ENCODE peak calls at places on chromosomes 5 and 9, in six cellular contexts. R is ascending aorta, V is gastrocnemius medialis, J is IMR-90, H is A549, I is hepatocyte. D is an unnamed sample.
A peak's percentile ranks its signal among the peaks of the same experiment; 100 is the strongest.

GRCh38 chr5:1159774-1160406 is 41.5 kb upstream of the SLC6A19 start:
- DNase-seq in J (no peak), I (no peak), V (no peak), H (no peak), R (no peak), D (no peak)

GRCh38 chr5:41270423-41271251 is 57.3 kb upstream of the C6 start:
- DNase-seq in J (peak; percentile 76), H (peak; percentile 66), R (no peak), V (no peak), I (peak; percentile 68), D (peak; percentile 91)

GRCh38 chr5:54659651-54660050 is 142.1 kb downstream of the SNX18 start:
- DNase-seq in J (peak; percentile 42), V (no peak), R (no peak), I (no peak), H (no peak), D (no peak)

GRCh38 chr9:70113403-70114022 is 69.9 kb downstream of the MAMDC2 start:
- DNase-seq in R (no peak), J (peak; percentile 72), H (peak; percentile 64), I (peak; percentile 67), V (no peak), D (peak; percentile 57)

GRCh38 chr5:73887688-73888087 is 261.7 kb downstream of the ARHGEF28 start:
- DNase-seq in V (no peak), H (no peak), I (no peak), J (no peak), R (no peak), D (no peak)

GRCh38 chr5:142748568-142749249 is 21.5 kb upstream of the ARHGAP26 start:
- DNase-seq in I (peak; percentile 33), H (peak; percentile 44), R (no peak), V (peak; percentile 11), J (no peak), D (peak; percentile 57)

GRCh38 chr5:135878156-135878620 is 17.5 kb downstream of the IL9 start:
- DNase-seq in H (no peak), J (no peak), I (no peak), V (peak; percentile 67), R (no peak), D (no peak)

GRCh38 chr9:124450931-124451661 is 845 bp downstream of the ADGRD2 start:
- DNase-seq in I (no peak), V (no peak), J (no peak), R (no peak), H (no peak), D (no peak)

GRCh38 chr5:10563940-10564837 is at the start of gene ANKRD33B:
- DNase-seq in J (peak; percentile 63), H (peak; percentile 77), R (no peak), V (no peak), I (peak; percentile 76), D (peak; percentile 71)

GRCh38 chr9:107827884-107828283 is 338.3 kb upstream of the KLF4 start:
- DNase-seq in V (no peak), J (no peak), I (no peak), R (no peak), H (no peak), D (no peak)

GRCh38 chr9:2704504-2704903 is 12.8 kb upstream of the KCNV2 start:
- DNase-seq in J (no peak), H (no peak), V (no peak), I (no peak), R (no peak), D (no peak)

GRCh38 chr5:39709032-39709431 is 284.3 kb upstream of the DAB2 start:
- DNase-seq in H (no peak), I (no peak), J (no peak), V (no peak), R (no peak), D (no peak)

GRCh38 chr5:30768061-30768460 is 425.4 kb upstream of the CDH6 start:
- DNase-seq in J (peak; percentile 40), H (no peak), R (no peak), I (no peak), V (no peak), D (no peak)

GRCh38 chr5:32711693-32712462 is 757 bp downstream of the NPR3 start:
- DNase-seq in J (peak; percentile 49), V (no peak), H (peak; percentile 52), I (no peak), R (no peak), D (no peak)

GRCh38 chr9:112753725-112754124 is 3.2 kb downstream of the SNX30 start:
- DNase-seq in V (no peak), J (peak; percentile 94), H (no peak), I (peak; percentile 57), R (no peak), D (no peak)

GRCh38 chr5:82586176-82586575 is 308.0 kb upstream of the RPS23 start:
- DNase-seq in J (no peak), V (no peak), R (no peak), H (no peak), I (peak; percentile 16), D (peak; percentile 19)

GRCh38 chr5:65771266-65771665 is 49.3 kb downstream of the NLN start:
- DNase-seq in H (no peak), V (no peak), R (no peak), J (no peak), I (no peak), D (no peak)

GRCh38 chr9:133495327-133496293 is 16.7 kb upstream of the SLC2A6 start:
- DNase-seq in J (no peak), I (no peak), V (no peak), H (no peak), R (no peak), D (no peak)

GRCh38 chr9:130661461-130662098 is 2.8 kb upstream of the PRDM12 start:
- DNase-seq in V (no peak), I (no peak), H (no peak), R (no peak), J (no peak), D (no peak)

GRCh38 chr9:128588581-128589233 is 36.3 kb downstream of the SPTAN1 start:
- DNase-seq in I (no peak), R (no peak), J (no peak), H (no peak), V (no peak), D (no peak)

GRCh38 chr5:151708126-151708525 is 21.4 kb upstream of the SPARC start:
- DNase-seq in H (no peak), J (no peak), R (no peak), I (no peak), V (no peak), D (no peak)

GRCh38 chr5:174699131-174699530 is 25.3 kb upstream of the MSX2 start:
- DNase-seq in V (no peak), R (no peak), I (no peak), J (no peak), H (no peak), D (no peak)

GRCh38 chr5:174692982-174693422 is 31.4 kb upstream of the MSX2 start:
- DNase-seq in J (no peak), R (no peak), I (peak; percentile 79), V (no peak), H (no peak), D (peak; percentile 81)

GRCh38 chr5:174692381-174692780 is 32.0 kb upstream of the MSX2 start:
- DNase-seq in H (no peak), R (no peak), I (no peak), V (no peak), J (no peak), D (no peak)

GRCh38 chr5:174693697-174694400 is 30.5 kb upstream of the MSX2 start:
- DNase-seq in H (peak; percentile 37), I (peak; percentile 62), R (no peak), J (no peak), V (no peak), D (no peak)

GRCh38 chr5:174698156-174698555 is 26.2 kb upstream of the MSX2 start:
- DNase-seq in H (no peak), R (no peak), I (no peak), J (no peak), V (no peak), D (no peak)
- TF ChIP-seq CTCF in H (no peak), R (no peak), I (peak; percentile 16), J (no peak), V (no peak), D (no peak)

GRCh38 chr5:88820581-88820980 is 62.4 kb downstream of the MEF2C start:
- DNase-seq in H (no peak), V (no peak), R (no peak), I (no peak), J (no peak), D (no peak)
- H3K4me3 ChIP-seq in H (no peak overlapping the region), V (no peak overlapping the region), R (no peak overlapping the region), I (no peak overlapping the region), J (no peak overlapping the region), D (no peak overlapping the region)

GRCh38 chr5:157944938-157945337 is 86.0 kb upstream of the CLINT1 start:
- DNase-seq in I (no peak), J (no peak), V (no peak), R (no peak), H (no peak), D (no peak)
- H3K27ac ChIP-seq in I (no peak overlapping the region), J (no peak overlapping the region), V (no peak overlapping the region), R (no peak overlapping the region), H (no peak overlapping the region), D (peak overlapping the region; percentile 37)

GRCh38 chr5:179870403-179870903 is 11.8 kb upstream of the MRNIP start:
- DNase-seq in R (no peak), I (peak; percentile 65), V (peak; percentile 65), H (peak; percentile 65), J (peak; percentile 52), D (peak; percentile 98)
- TF ChIP-seq CTCF in R (no peak), I (peak; percentile 23), V (no peak), H (peak; percentile 30), J (peak; percentile 43), D (no peak)

GRCh38 chr9:121738391-121738790 is 87.0 kb downstream of the DAB2IP start:
- DNase-seq in I (no peak), J (no peak), H (no peak), R (no peak), V (no peak), D (no peak)
- H3K4me3 ChIP-seq in I (no peak overlapping the region), J (no peak overlapping the region), H (no peak overlapping the region), R (no peak overlapping the region), V (no peak overlapping the region), D (no peak overlapping the region)

GRCh38 chr5:131654309-131654708 is 19.3 kb upstream of the RAPGEF6 start:
- DNase-seq in V (no peak), J (no peak), H (no peak), R (no peak), I (no peak), D (no peak)
- H3K27ac ChIP-seq in V (no peak overlapping the region), J (no peak overlapping the region), H (no peak overlapping the region), R (no peak overlapping the region), I (no peak overlapping the region), D (no peak overlapping the region)

GRCh38 chr9:19102631-19103345 is at the start of gene HAUS6:
- DNase-seq in R (peak; percentile 83), V (peak; percentile 95), H (peak; percentile 97), I (peak; percentile 98), J (peak; percentile 96), D (peak; percentile 99)
- TF ChIP-seq CTCF in R (peak; percentile 69), V (peak; percentile 79), H (no peak), I (peak; percentile 9), J (peak; percentile 45), D (peak; percentile 44)

DNA sequence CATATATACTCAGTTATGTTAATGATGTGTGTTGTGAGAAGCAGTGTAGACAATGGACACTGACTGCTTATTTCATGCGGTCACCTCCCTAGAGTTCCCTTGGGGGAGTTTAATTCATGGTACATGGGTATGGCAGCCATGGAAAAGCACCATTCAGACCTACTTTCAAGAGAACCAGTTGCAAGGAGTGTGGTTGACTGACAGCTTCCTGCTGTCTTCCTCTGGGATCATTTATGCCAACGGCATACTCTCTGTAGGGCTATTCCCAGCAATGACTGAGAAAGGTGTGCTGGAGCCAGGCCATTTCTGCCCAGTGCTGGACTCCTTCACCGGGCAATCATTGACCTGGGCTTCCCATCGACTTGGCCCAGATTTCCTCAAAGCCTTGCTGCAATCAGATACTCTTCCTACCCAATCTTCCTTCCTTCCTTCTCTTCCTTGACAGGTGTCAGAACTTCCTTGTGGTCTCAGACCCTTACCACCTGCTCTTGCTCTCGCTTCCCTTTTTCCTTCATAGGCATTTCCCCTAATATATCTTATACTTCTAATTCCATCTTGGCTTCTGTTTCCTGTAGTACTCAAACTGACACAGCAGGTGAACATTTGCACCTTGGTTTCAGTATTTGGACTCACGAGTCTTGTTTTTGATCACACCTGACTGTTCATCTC is 3.4 kb upstream of the CLINT1 start:
- DNase-seq in H (no peak), R (no peak), J (no peak), I (no peak), V (no peak), D (no peak)
- H3K4me3 ChIP-seq in H (no peak overlapping the region), R (no peak overlapping the region), J (no peak overlapping the region), I (no peak overlapping the region), V (no peak overlapping the region), D (no peak overlapping the region)

D was measured in cardiac muscle cell.